ENCODE peak calls at places on chromosomes 11 and 22, in five cellular contexts. V is PC-9, Y is mesendoderm, T is mucosa of descending colon, W is keratinocyte. F is an unnamed sample. For H3K4me1 and H3K36me3, the result is how much of the 10 kb centered on the place peaks cover.

GRCh38 chr22:36659762-36660509 is 43.6 kb downstream of the CACNG2 start:
- DNase-seq in Y (peak), T (peak), V (peak), W (peak), F (peak)

GRCh38 chr22:43275545-43275981 is 67.6 kb downstream of the SCUBE1 start:
- DNase-seq in W (no peak), Y (peak), V (no peak), T (no peak), F (peak)

GRCh38 chr22:42766860-42767259 is 46.2 kb upstream of the A4GALT start:
- DNase-seq in W (no peak), Y (no peak), T (no peak), V (no peak), F (no peak)

GRCh38 chr22:25223269-25223850 is 3.9 kb downstream of the CRYBB2 start:
- DNase-seq in W (no peak), V (no peak), T (no peak), Y (no peak), F (no peak)

GRCh38 chr11:5666396-5666780 is 18.5 kb downstream of the TRIM5 start:
- DNase-seq in Y (peak), W (no peak), V (no peak), T (no peak), F (no peak)

GRCh38 chr22:38262051-38262795 is 10.6 kb downstream of the TMEM184B start:
- DNase-seq in W (no peak), Y (peak), V (peak), T (peak), F (no peak)

GRCh38 chr11:92204731-92205130 is 19.9 kb upstream of the FAT3 start:
- DNase-seq in W (no peak), V (no peak), T (no peak), Y (no peak), F (no peak)

GRCh38 chr11:57798905-57799559 is 37.4 kb downstream of the CTNND1 start:
- DNase-seq in Y (peak), W (peak), V (peak), T (peak), F (no peak)

GRCh38 chr11:22832315-22833041 is 2.9 kb upstream of the SVIP start:
- DNase-seq in V (no peak), W (no peak), T (no peak), Y (no peak), F (no peak)

GRCh38 chr22:20392983-20393704 is 807 bp upstream of the ZNF74 start:
- DNase-seq in Y (no peak), V (no peak), W (no peak), T (no peak), F (no peak)

GRCh38 chr11:10454902-10455631 is at the start of gene AMPD3:
- DNase-seq in W (peak), T (no peak), V (peak), Y (no peak), F (peak)

GRCh38 chr11:18754308-18754707 is 28.3 kb upstream of the IGSF22 start:
- DNase-seq in Y (no peak), V (no peak), T (no peak), W (no peak), F (no peak)

GRCh38 chr11:104043678-104044239 is 7.3 kb downstream of the DDI1 start:
- DNase-seq in Y (no peak), W (no peak), T (no peak), V (no peak), F (no peak)

GRCh38 chr11:104041792-104042191 is 5.4 kb downstream of the DDI1 start:
- DNase-seq in W (no peak), V (no peak), T (no peak), Y (no peak), F (no peak)

GRCh38 chr11:104043137-104043536 is 6.7 kb downstream of the DDI1 start:
- DNase-seq in Y (peak), T (no peak), W (no peak), V (no peak), F (no peak)
- H3K4me1 ChIP-seq in Y (under half), T (under half), W (under half), V (under half), F (under half)

GRCh38 chr11:1982908-1983600 is 14.6 kb downstream of the H19 start:
- DNase-seq in W (no peak), V (no peak), Y (no peak), T (no peak), F (no peak)

GRCh38 chr11:1983601-1983961 is 14.1 kb downstream of the H19 start:
- DNase-seq in V (no peak), T (no peak), W (no peak), Y (no peak), F (no peak)

GRCh38 chr11:1979607-1980006 is 18.0 kb downstream of the H19 start:
- DNase-seq in V (no peak), Y (no peak), T (no peak), W (no peak), F (no peak)

GRCh38 chr11:1975185-1975584 is 22.5 kb downstream of the H19 start:
- DNase-seq in T (no peak), V (no peak), W (no peak), Y (no peak), F (no peak)

GRCh38 chr11:1978865-1979473 is 18.7 kb downstream of the H19 start:
- DNase-seq in T (no peak), V (no peak), W (no peak), Y (no peak), F (no peak)
- H3K36me3 ChIP-seq in T (under half), V (under half), W (under half), Y (under half), F (under half)

GRCh38 chr22:23583153-23583552 is 3.1 kb upstream of the IGLL1 start:
- DNase-seq in Y (no peak), W (no peak), V (no peak), T (no peak), F (no peak)
- H3K4me1 ChIP-seq in Y (under half), W (under half), V (under half), T (under half), F (under half)

GRCh38 chr11:204587-205109 is 2.6 kb downstream of the BET1L start:
- DNase-seq in W (no peak), Y (no peak), T (no peak), V (no peak), F (peak)

GRCh38 chr11:206002-206384 is 1.2 kb downstream of the BET1L start:
- DNase-seq in Y (no peak), T (no peak), W (no peak), V (no peak), F (peak)

GRCh38 chr11:206516-207212 is 535 bp downstream of the BET1L start:
- DNase-seq in W (no peak), V (no peak), Y (peak), T (peak), F (peak)

GRCh38 chr11:203945-204586 is 3.1 kb downstream of the BET1L start:
- DNase-seq in T (no peak), W (no peak), V (no peak), Y (no peak), F (no peak)

DNA sequence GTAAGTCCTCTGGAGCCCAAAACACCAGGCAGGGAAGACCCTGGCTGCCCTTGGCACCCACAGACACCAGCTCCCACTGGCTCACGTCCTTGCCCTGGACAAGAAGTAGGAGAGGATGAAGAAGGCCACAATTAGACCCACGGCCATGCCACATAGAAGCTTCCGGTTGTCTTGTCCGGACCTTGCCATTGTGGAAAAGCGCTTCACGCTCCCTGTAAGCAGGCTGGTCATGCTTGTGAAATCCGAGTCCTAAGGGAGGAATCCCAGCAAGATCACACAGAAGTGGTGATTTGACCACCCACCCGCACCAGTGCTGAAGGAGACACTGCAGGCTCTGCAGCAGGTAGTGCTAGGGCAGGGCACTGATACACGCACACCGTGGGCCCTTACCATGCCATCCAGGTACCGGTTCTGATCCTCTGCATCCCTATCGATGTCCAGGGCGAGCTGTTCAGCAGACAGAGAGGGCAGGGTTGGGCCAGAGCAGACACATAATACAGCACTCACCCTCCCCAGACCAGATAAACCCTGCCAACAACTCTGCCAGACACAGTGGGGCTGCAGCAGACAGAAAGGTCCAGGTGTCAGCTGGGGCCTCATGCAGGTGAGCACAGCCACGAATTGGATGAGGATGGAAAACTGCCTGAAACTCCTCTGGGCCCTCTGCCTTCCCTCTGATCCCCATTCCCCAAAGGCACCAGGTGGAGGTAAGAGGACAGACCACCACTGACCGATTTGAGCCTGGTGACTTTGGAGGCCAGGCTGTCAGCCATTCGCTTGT is 1.8 kb downstream of the BET1L start:
- DNase-seq in T (no peak), Y (no peak), V (no peak), W (no peak), F (no peak)
- H3K36me3 ChIP-seq in T (under half), Y (under half), V (under half), W (under half), F (half or more)

GRCh38 chr11:1296287-1296686 is 13.1 kb downstream of the TOLLIP start:
- DNase-seq in V (no peak), W (no peak), Y (no peak), T (no peak), F (no peak)
- H3K4me1 ChIP-seq in V (under half), W (under half), Y (under half), T (under half), F (under half)

GRCh38 chr11:46321757-46322156 is 25.5 kb upstream of the DGKZ start:
- DNase-seq in V (no peak), W (no peak), T (no peak), Y (no peak), F (no peak)
- H3K36me3 ChIP-seq in V (under half), W (under half), T (under half), Y (under half), F (half or more)